ENCODE peak calls at places on chromosomes 5 and 9, in ten cellular contexts. One of them, this sample, is unnamed.

GRCh38 chr5:179314606-179315355 is 30.5 kb downstream of the ADAMTS2 start:
- DNase-seq in brain microvascular endothelial cell: no peak
- DNase-seq in Peyer's patch: peak; percentile 34
- DNase-seq in OCI-LY7: no peak
- DNase-seq in right atrium auricular region: peak; percentile 71
- DNase-seq in cardiac fibroblast: no peak
- DNase-seq in AG10803: peak; percentile 51
- DNase-seq in NB4: no peak
- DNase-seq in epithelial cell of proximal tubule: no peak
- DNase-seq in sigmoid colon: peak; percentile 67
- DNase-seq in this sample: no peak

GRCh38 chr5:79963261-79963977 is 27.6 kb downstream of the MTX3 start:
- DNase-seq in right atrium auricular region: no peak
- DNase-seq in OCI-LY7: no peak
- DNase-seq in Peyer's patch: no peak
- DNase-seq in AG10803: no peak
- DNase-seq in brain microvascular endothelial cell: no peak
- DNase-seq in sigmoid colon: no peak
- DNase-seq in cardiac fibroblast: no peak
- DNase-seq in epithelial cell of proximal tubule: no peak
- DNase-seq in NB4: no peak
- DNase-seq in this sample: no peak

GRCh38 chr9:124764774-124765438 is 6.2 kb downstream of the NR6A1 start:
- DNase-seq in OCI-LY7: peak; percentile 80
- DNase-seq in sigmoid colon: no peak
- DNase-seq in right atrium auricular region: no peak
- DNase-seq in AG10803: peak; percentile 31
- DNase-seq in NB4: peak; percentile 52
- DNase-seq in brain microvascular endothelial cell: no peak
- DNase-seq in epithelial cell of proximal tubule: no peak
- DNase-seq in cardiac fibroblast: peak; percentile 41
- DNase-seq in Peyer's patch: no peak
- DNase-seq in this sample: no peak

GRCh38 chr5:10229306-10230048 is 20.2 kb downstream of the ATPSCKMT start:
- DNase-seq in OCI-LY7: no peak
- DNase-seq in NB4: no peak
- DNase-seq in cardiac fibroblast: peak; percentile 25
- DNase-seq in epithelial cell of proximal tubule: no peak
- DNase-seq in Peyer's patch: no peak
- DNase-seq in sigmoid colon: no peak
- DNase-seq in AG10803: peak; percentile 70
- DNase-seq in right atrium auricular region: no peak
- DNase-seq in brain microvascular endothelial cell: peak; percentile 92
- DNase-seq in this sample: no peak

GRCh38 chr5:157172408-157172807 is 6.3 kb upstream of the GARIN3 start:
- DNase-seq in OCI-LY7: peak; percentile 67
- DNase-seq in cardiac fibroblast: no peak
- DNase-seq in right atrium auricular region: peak; percentile 13
- DNase-seq in Peyer's patch: no peak
- DNase-seq in NB4: no peak
- DNase-seq in epithelial cell of proximal tubule: no peak
- DNase-seq in AG10803: no peak
- DNase-seq in sigmoid colon: no peak
- DNase-seq in brain microvascular endothelial cell: no peak
- DNase-seq in this sample: no peak

GRCh38 chr5:159899067-159900049 is 16.9 kb upstream of the ADRA1B start:
- DNase-seq in Peyer's patch: no peak
- DNase-seq in epithelial cell of proximal tubule: no peak
- DNase-seq in OCI-LY7: no peak
- DNase-seq in NB4: no peak
- DNase-seq in brain microvascular endothelial cell: no peak
- DNase-seq in cardiac fibroblast: peak; percentile 58
- DNase-seq in sigmoid colon: no peak
- DNase-seq in right atrium auricular region: no peak
- DNase-seq in AG10803: peak; percentile 74
- DNase-seq in this sample: no peak

GRCh38 chr5:142404046-142404477 is 79.2 kb upstream of the SPRY4 start:
- DNase-seq in sigmoid colon: no peak
- DNase-seq in OCI-LY7: no peak
- DNase-seq in right atrium auricular region: no peak
- DNase-seq in Peyer's patch: no peak
- DNase-seq in NB4: no peak
- DNase-seq in AG10803: no peak
- DNase-seq in epithelial cell of proximal tubule: no peak
- DNase-seq in cardiac fibroblast: peak; percentile 37
- DNase-seq in brain microvascular endothelial cell: peak; percentile 80
- DNase-seq in this sample: no peak

GRCh38 chr9:130288926-130289705 is 23.6 kb downstream of the HMCN2 start:
- DNase-seq in cardiac fibroblast: no peak
- DNase-seq in epithelial cell of proximal tubule: no peak
- DNase-seq in right atrium auricular region: no peak
- DNase-seq in sigmoid colon: no peak
- DNase-seq in NB4: no peak
- DNase-seq in brain microvascular endothelial cell: no peak
- DNase-seq in AG10803: no peak
- DNase-seq in OCI-LY7: no peak
- DNase-seq in Peyer's patch: peak; percentile 44
- DNase-seq in this sample: no peak

GRCh38 chr9:122097679-122098315 is 4.7 kb upstream of the TTLL11 start:
- DNase-seq in epithelial cell of proximal tubule: no peak
- DNase-seq in NB4: no peak
- DNase-seq in cardiac fibroblast: no peak
- DNase-seq in brain microvascular endothelial cell: no peak
- DNase-seq in sigmoid colon: no peak
- DNase-seq in right atrium auricular region: no peak
- DNase-seq in AG10803: peak; percentile 79
- DNase-seq in Peyer's patch: no peak
- DNase-seq in OCI-LY7: no peak
- DNase-seq in this sample: peak; percentile 17

GRCh38 chr9:122091682-122092592 is 1.2 kb downstream of the TTLL11 start:
- DNase-seq in cardiac fibroblast: no peak
- DNase-seq in sigmoid colon: no peak
- DNase-seq in NB4: peak; percentile 20
- DNase-seq in right atrium auricular region: no peak
- DNase-seq in OCI-LY7: peak; percentile 47
- DNase-seq in AG10803: no peak
- DNase-seq in Peyer's patch: no peak
- DNase-seq in epithelial cell of proximal tubule: no peak
- DNase-seq in brain microvascular endothelial cell: no peak
- DNase-seq in this sample: peak; percentile 7

GRCh38 chr9:122096620-122097415 is 3.7 kb upstream of the TTLL11 start:
- DNase-seq in brain microvascular endothelial cell: no peak
- DNase-seq in Peyer's patch: no peak
- DNase-seq in AG10803: no peak
- DNase-seq in cardiac fibroblast: no peak
- DNase-seq in sigmoid colon: no peak
- DNase-seq in OCI-LY7: no peak
- DNase-seq in NB4: no peak
- DNase-seq in epithelial cell of proximal tubule: no peak
- DNase-seq in right atrium auricular region: no peak
- DNase-seq in this sample: peak; percentile 2

GRCh38 chr9:122092611-122093506 is at the start of gene TTLL11:
- DNase-seq in AG10803: peak; percentile 93
- DNase-seq in brain microvascular endothelial cell: peak; percentile 95
- DNase-seq in right atrium auricular region: peak; percentile 99
- DNase-seq in NB4: peak; percentile 93
- DNase-seq in Peyer's patch: peak; percentile 98
- DNase-seq in sigmoid colon: peak; percentile 99
- DNase-seq in OCI-LY7: peak; percentile 92
- DNase-seq in epithelial cell of proximal tubule: peak; percentile 23
- DNase-seq in cardiac fibroblast: peak; percentile 95
- DNase-seq in this sample: peak; percentile 98

DNA sequence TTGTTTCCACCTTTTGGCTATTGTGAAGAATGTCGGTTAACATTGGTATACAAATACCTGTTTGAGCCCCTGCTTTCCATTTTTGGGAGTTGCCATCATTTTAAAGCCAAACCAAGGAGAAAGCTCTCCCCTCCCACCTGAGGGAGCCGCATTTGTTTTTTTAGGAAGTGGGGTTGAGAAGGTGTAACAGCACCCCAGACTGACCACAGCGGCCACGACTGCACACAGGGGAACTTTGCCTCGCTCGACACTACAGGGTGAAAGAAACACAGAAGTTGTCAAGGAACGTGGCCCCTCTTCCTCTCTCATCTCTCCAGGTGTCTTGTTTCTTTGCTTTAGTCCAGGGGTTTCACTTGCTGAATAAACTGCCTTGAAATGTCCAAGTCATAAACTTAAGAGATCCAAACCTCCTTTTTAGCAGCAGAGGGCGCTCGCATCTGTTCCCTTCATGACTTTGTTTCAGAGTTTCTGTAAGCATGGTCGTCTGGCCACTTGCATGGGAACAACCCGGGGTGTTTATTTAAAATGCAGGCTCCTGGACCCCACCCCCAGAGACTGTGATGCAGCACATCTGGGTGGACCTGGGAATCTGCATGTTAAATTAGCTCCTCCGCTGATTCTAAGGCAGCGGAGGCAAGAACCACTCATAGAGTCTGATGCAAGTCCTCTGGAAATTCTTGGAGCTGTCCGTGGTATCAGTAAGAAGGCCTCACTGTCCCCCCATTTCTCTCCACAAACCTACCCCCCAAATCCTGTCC is 2.1 kb upstream of the TTLL11 start:
- DNase-seq in epithelial cell of proximal tubule: no peak
- DNase-seq in Peyer's patch: no peak
- DNase-seq in AG10803: peak; percentile 55
- DNase-seq in right atrium auricular region: peak; percentile 75
- DNase-seq in sigmoid colon: peak; percentile 21
- DNase-seq in brain microvascular endothelial cell: peak; percentile 72
- DNase-seq in NB4: peak; percentile 71
- DNase-seq in OCI-LY7: peak; percentile 70
- DNase-seq in cardiac fibroblast: peak; percentile 73
- DNase-seq in this sample: peak; percentile 70
- H3K4me3 ChIP-seq in epithelial cell of proximal tubule: no peak overlapping the region
- H3K4me3 ChIP-seq in Peyer's patch: no peak overlapping the region
- H3K4me3 ChIP-seq in AG10803: no peak overlapping the region
- H3K4me3 ChIP-seq in right atrium auricular region: no peak overlapping the region
- H3K4me3 ChIP-seq in sigmoid colon: no peak overlapping the region
- H3K4me3 ChIP-seq in brain microvascular endothelial cell: no peak overlapping the region
- H3K4me3 ChIP-seq in NB4: no peak overlapping the region
- H3K4me3 ChIP-seq in OCI-LY7: no peak overlapping the region
- H3K4me3 ChIP-seq in cardiac fibroblast: no peak overlapping the region
- H3K4me3 ChIP-seq in this sample: no peak overlapping the region

DNA sequence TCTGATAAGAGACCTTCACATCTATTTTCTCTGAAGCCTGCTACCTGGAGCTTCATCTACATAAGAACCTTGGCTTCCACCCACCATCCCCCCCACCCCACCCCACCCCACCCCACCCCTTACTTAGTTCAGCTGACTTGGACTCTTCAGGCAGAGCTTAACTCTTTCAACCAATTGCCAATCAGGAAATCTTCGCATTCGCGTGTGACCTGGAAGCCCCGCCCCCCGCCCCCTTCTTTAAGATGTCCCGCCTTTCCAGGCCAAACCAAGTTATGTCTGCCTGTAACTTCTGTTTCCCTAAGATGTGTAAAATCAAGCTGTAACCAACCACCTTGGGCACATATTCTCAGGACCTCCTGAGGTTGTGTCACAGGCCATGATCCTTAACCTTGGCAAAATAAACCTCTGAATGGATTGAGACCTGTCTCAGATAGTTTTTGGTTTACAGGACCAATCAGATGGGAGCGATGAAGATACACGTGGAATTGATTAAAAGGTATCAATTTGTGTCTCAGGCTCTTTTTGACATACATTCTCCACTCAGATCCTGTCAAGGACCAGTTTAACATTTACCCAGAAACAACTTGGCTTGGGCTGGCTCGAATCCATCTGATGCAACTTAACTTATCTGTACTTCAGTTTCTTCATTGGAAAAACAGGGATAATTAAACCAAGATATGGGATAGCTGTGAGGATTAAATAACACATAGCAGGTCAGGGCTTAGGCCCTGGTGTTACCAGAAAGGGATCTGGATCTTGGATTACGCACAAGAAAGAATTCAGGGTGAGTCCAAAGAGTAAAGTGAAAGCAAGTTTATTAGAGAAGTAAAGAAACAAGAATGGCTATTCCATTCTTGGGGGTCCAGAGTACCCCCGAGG is 43.6 kb downstream of the GALNT12 start:
- DNase-seq in AG10803: no peak
- DNase-seq in epithelial cell of proximal tubule: no peak
- DNase-seq in sigmoid colon: no peak
- DNase-seq in OCI-LY7: no peak
- DNase-seq in right atrium auricular region: no peak
- DNase-seq in brain microvascular endothelial cell: no peak
- DNase-seq in NB4: no peak
- DNase-seq in Peyer's patch: no peak
- DNase-seq in cardiac fibroblast: no peak
- DNase-seq in this sample: no peak
- H3K4me3 ChIP-seq in AG10803: no peak overlapping the region
- H3K4me3 ChIP-seq in epithelial cell of proximal tubule: no peak overlapping the region
- H3K4me3 ChIP-seq in sigmoid colon: no peak overlapping the region
- H3K4me3 ChIP-seq in OCI-LY7: no peak overlapping the region
- H3K4me3 ChIP-seq in right atrium auricular region: no peak overlapping the region
- H3K4me3 ChIP-seq in brain microvascular endothelial cell: no peak overlapping the region
- H3K4me3 ChIP-seq in NB4: no peak overlapping the region
- H3K4me3 ChIP-seq in Peyer's patch: no peak overlapping the region
- H3K4me3 ChIP-seq in cardiac fibroblast: no peak overlapping the region
- H3K4me3 ChIP-seq in this sample: no peak overlapping the region

GRCh38 chr5:137398175-137398574 is 101.0 kb downstream of the SPOCK1 start:
- DNase-seq in sigmoid colon: no peak
- DNase-seq in AG10803: no peak
- DNase-seq in epithelial cell of proximal tubule: no peak
- DNase-seq in brain microvascular endothelial cell: no peak
- DNase-seq in NB4: no peak
- DNase-seq in Peyer's patch: no peak
- DNase-seq in cardiac fibroblast: no peak
- DNase-seq in right atrium auricular region: no peak
- DNase-seq in OCI-LY7: no peak
- DNase-seq in this sample: no peak

GRCh38 chr5:137402436-137403187 is 96.5 kb downstream of the SPOCK1 start:
- DNase-seq in right atrium auricular region: no peak
- DNase-seq in brain microvascular endothelial cell: no peak
- DNase-seq in OCI-LY7: no peak
- DNase-seq in Peyer's patch: no peak
- DNase-seq in AG10803: no peak
- DNase-seq in epithelial cell of proximal tubule: no peak
- DNase-seq in sigmoid colon: no peak
- DNase-seq in cardiac fibroblast: no peak
- DNase-seq in NB4: no peak
- DNase-seq in this sample: no peak

GRCh38 chr5:137401946-137402345 is 97.2 kb downstream of the SPOCK1 start:
- DNase-seq in NB4: no peak
- DNase-seq in sigmoid colon: no peak
- DNase-seq in epithelial cell of proximal tubule: no peak
- DNase-seq in AG10803: no peak
- DNase-seq in cardiac fibroblast: no peak
- DNase-seq in right atrium auricular region: no peak
- DNase-seq in brain microvascular endothelial cell: no peak
- DNase-seq in Peyer's patch: no peak
- DNase-seq in OCI-LY7: no peak
- DNase-seq in this sample: no peak

GRCh38 chr5:137398751-137399150 is 100.4 kb downstream of the SPOCK1 start:
- DNase-seq in right atrium auricular region: no peak
- DNase-seq in OCI-LY7: no peak
- DNase-seq in AG10803: no peak
- DNase-seq in cardiac fibroblast: no peak
- DNase-seq in Peyer's patch: no peak
- DNase-seq in epithelial cell of proximal tubule: no peak
- DNase-seq in brain microvascular endothelial cell: no peak
- DNase-seq in NB4: no peak
- DNase-seq in sigmoid colon: no peak
- DNase-seq in this sample: no peak

DNA sequence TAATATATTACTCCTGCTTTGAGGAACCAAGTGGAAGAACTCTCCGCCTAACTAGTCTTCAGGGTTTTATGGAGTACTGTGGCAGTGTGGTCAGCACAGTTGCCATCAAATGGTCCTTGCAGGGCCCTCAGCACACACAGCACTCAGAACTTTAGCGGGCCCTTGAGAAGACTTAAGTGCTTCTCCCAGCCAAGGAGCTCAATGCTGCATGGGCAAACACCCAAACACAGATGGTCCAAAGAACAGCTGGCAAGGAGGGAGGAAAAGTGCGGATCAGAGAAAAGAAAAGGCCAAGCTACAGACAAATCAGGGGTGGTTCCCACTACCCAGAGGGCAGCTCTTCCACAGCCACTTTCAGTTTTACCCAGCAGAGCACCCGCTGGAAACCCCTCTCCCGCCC is 98.6 kb downstream of the SPOCK1 start:
- DNase-seq in cardiac fibroblast: no peak
- DNase-seq in epithelial cell of proximal tubule: no peak
- DNase-seq in sigmoid colon: no peak
- DNase-seq in brain microvascular endothelial cell: no peak
- DNase-seq in Peyer's patch: no peak
- DNase-seq in AG10803: no peak
- DNase-seq in OCI-LY7: no peak
- DNase-seq in NB4: no peak
- DNase-seq in right atrium auricular region: no peak
- DNase-seq in this sample: no peak
- H3K4me3 ChIP-seq in cardiac fibroblast: no peak overlapping the region
- H3K4me3 ChIP-seq in epithelial cell of proximal tubule: no peak overlapping the region
- H3K4me3 ChIP-seq in sigmoid colon: no peak overlapping the region
- H3K4me3 ChIP-seq in brain microvascular endothelial cell: no peak overlapping the region
- H3K4me3 ChIP-seq in Peyer's patch: no peak overlapping the region
- H3K4me3 ChIP-seq in AG10803: no peak overlapping the region
- H3K4me3 ChIP-seq in OCI-LY7: no peak overlapping the region
- H3K4me3 ChIP-seq in NB4: no peak overlapping the region
- H3K4me3 ChIP-seq in right atrium auricular region: no peak overlapping the region
- H3K4me3 ChIP-seq in this sample: no peak overlapping the region

GRCh38 chr9:78234810-78235209 is 1.1 kb upstream of the CEP78 start:
- DNase-seq in brain microvascular endothelial cell: peak; percentile 46
- DNase-seq in right atrium auricular region: no peak
- DNase-seq in epithelial cell of proximal tubule: no peak
- DNase-seq in sigmoid colon: no peak
- DNase-seq in cardiac fibroblast: peak; percentile 49
- DNase-seq in AG10803: peak; percentile 48
- DNase-seq in Peyer's patch: no peak
- DNase-seq in OCI-LY7: no peak
- DNase-seq in NB4: no peak
- DNase-seq in this sample: no peak
- H3K4me3 ChIP-seq in brain microvascular endothelial cell: peak overlapping the region; percentile 63
- H3K4me3 ChIP-seq in right atrium auricular region: peak overlapping the region; percentile 65
- H3K4me3 ChIP-seq in epithelial cell of proximal tubule: peak overlapping the region; percentile 82
- H3K4me3 ChIP-seq in sigmoid colon: peak overlapping the region; percentile 70
- H3K4me3 ChIP-seq in cardiac fibroblast: peak overlapping the region; percentile 86
- H3K4me3 ChIP-seq in AG10803: peak overlapping the region; percentile 83
- H3K4me3 ChIP-seq in Peyer's patch: no peak overlapping the region
- H3K4me3 ChIP-seq in OCI-LY7: peak overlapping the region; percentile 83
- H3K4me3 ChIP-seq in NB4: peak overlapping the region; percentile 88
- H3K4me3 ChIP-seq in this sample: peak overlapping the region; percentile 86

This sample was measured in coronary artery.